ENCODE peak calls at places on chromosomes 12 and 14, in six cellular contexts. T is CD8-positive, alpha-beta memory T cell; F is tibial nerve; Z is body of pancreas; W is ovary; H is spleen. M is an unnamed sample. For H3K4me1 and H3K27me3, the result is how much of the 10 kb centered on the place peaks cover.

GRCh38 chr14:92880851-92881250 is 42.1 kb upstream of the CHGA start:
- DNase-seq in T (no peak), F (no peak), Z (peak), W (no peak), H (no peak), M (peak)

GRCh38 chr14:64296561-64296960 is 2.4 kb upstream of the ESR2 start:
- DNase-seq in T (no peak), F (no peak), Z (no peak), W (no peak), H (no peak), M (no peak)

GRCh38 chr12:68673788-68674187 is 13.0 kb upstream of the NUP107 start:
- DNase-seq in T (no peak), F (no peak), Z (no peak), W (no peak), H (no peak), M (no peak)

GRCh38 chr12:98227162-98227561 is 288.2 kb upstream of the TMPO start:
- DNase-seq in T (no peak), F (no peak), Z (no peak), W (no peak), H (no peak), M (no peak)

GRCh38 chr14:30275604-30276003 is 283.4 kb upstream of the G2E3 start:
- DNase-seq in T (no peak), F (no peak), Z (no peak), W (no peak), H (no peak), M (no peak)

GRCh38 chr12:49720214-49720613 is 13.0 kb upstream of the FMNL3 start:
- DNase-seq in T (no peak), F (no peak), Z (no peak), W (no peak), H (no peak), M (no peak)

GRCh38 chr12:50985322-50985721 is 33.0 kb downstream of the HIGD1C start:
- DNase-seq in T (no peak), F (peak), Z (no peak), W (no peak), H (no peak), M (no peak)

GRCh38 chr12:122166422-122167327 is 7.3 kb downstream of the IL31 start:
- DNase-seq in T (no peak), F (no peak), Z (no peak), W (no peak), H (no peak), M (no peak)

GRCh38 chr14:35144029-35144428 is 21.7 kb downstream of the PRORP start:
- DNase-seq in T (no peak), F (no peak), Z (no peak), W (no peak), H (no peak), M (no peak)

DNA sequence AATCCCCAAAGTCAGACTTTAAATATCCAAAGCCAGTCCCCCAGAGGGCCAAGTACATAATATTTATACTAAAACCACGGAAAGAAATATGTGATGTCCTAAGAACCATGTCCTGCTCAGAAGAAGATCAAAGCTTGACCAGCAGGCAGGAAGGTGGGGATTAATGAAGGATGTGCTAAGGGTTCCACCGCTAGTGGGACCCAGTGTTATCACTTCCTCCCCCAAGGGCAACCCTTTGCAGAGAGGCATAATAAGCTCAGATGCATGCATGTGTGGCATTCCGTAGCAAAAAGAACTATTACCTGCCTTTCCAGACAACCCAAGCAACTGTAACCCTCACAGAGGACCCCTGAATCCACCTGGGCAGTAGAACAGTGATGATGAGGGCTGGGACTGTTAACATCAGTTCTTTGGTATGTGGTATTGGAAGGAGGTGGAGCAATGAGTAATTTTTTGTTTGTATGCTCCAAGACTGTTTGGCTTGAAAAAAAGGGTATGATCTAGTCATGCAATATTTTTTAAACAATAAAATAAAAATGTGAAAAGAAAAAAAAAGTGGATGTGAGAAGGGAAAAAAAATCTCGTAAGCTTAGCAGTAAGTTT is 71.7 kb upstream of the ETV6 start:
- DNase-seq in T (no peak), F (no peak), Z (no peak), W (no peak), H (no peak), M (no peak)
- H3K4me1 ChIP-seq in T (under half), F (under half), Z (under half), W (under half), H (under half), M (under half)

DNA sequence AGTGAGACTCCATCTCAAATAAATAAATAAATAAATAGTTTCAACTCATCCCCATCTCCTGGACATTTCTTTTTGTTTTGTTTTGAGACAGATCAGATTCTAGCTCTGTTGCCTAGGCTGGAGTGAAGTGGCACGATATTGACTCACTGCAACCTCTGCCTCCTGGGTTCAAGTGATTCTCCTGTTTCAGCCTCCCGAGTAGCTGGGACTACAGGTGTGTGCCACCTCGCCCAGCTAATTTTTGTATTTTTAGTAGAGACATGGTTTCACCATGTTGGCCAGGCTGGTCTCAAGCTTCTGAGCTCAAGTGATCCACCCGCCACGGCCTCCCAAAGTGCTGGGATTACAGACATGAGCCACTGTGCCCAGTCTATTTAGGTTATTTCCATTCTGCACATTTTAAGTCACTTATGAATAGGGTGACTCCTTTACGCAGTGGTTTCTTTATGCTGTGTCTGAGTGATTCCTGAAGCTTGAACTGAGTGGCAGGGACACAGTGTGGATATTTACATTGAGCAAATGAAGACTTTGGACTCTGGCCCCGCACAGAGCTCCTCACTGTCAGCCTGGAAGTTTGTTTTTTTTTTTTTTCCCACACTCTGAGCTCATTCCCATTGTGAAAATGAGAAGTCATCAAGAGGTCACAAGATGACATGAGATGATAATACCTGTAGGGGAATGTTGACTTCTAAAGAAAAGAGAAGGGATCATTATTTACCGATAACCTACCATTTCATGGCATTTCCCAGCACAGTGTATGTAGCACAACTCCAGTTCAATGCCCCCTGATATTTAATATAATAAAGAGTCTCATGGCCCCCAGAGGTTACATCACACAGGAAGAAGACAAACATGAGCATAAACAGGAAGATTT is 72.6 kb downstream of the TBX3 start:
- DNase-seq in T (no peak), F (no peak), Z (no peak), W (no peak), H (no peak), M (no peak)
- H3K27me3 ChIP-seq in T (under half), F (under half), Z (under half), W (under half), H (under half), M (under half)

GRCh38 chr12:75483411-75483810 is 2.9 kb downstream of the GLIPR1 start:
- DNase-seq in T (no peak), F (no peak), Z (no peak), W (no peak), H (no peak), M (no peak)
- H3K4me3 ChIP-seq in T (peak), F (no peak), Z (no peak), W (no peak), H (peak), M (no peak)

DNA sequence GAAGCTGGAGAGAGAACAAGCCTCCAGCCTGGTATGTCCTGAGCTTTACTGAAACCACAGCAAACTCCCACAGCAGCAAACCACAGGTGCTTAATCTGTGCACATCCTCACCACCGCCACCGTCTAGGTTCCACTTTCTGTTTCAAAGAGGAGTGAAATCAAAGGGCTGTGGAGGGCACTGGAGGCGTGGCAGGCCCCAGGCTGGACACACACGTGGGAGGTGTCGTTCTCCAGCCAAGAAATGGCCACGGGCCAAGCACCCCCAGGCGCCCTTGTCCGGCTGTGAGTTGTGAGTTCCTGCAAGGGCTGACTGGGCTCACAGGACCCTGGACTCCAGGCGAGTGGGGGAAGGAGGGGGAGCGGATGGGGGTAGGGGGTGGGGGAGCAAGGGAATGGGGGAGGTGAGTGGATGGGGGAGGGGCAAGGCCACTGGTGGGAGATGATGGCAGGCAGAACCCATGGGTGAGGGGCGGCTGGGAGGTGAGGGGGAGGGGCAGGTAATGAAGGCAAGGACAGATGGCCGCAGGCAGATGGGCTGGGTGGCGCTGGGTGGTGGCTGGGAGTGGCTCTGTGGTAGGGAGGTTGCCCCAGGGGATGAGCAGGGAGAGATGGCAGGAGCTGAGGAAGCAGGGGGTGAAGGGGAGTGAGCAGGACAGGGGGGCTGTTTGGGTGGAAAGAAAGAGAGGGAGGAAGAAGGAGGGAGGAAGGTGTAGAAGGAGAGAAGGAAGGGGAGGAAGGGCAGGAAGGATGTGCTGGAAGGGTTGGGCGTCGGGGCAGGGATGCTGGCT is 86.7 kb downstream of the NCOR2 start:
- DNase-seq in T (peak), F (no peak), Z (peak), W (peak), H (peak), M (no peak)
- H3K4me1 ChIP-seq in T (under half), F (under half), Z (under half), W (under half), H (half or more), M (under half)

DNA sequence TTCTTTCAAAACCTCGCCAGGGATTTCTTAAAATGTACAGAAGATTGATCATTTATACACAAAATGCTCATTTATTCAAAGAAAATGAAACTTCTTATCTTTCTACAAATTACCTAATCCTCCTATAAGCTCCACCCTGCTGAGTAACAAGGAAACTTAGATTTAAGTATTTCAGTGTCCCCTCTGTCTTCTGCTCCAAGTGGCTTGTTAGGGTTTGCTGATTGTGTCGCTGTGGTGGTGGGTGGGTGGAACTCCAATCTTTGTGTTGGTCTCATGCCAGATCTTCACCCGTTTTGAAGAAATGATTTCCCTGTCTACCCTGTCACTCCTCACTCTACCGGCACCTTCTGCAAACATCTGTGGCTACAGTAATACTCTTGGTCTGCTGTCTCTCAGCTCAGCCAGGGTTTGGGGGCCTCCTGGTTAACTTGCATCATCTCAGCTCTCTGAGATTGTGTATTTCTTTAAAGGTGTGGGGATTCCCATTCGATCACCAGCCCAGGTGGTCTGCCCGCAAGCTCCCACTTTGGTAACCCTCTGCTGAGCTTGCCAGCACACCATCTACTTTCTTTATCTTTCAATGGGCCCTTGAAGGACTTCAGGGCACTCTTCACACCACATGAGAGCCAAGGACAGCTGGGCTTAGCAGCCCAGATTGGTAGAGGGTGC is 73.8 kb downstream of the DRAM1 start:
- DNase-seq in T (no peak), F (no peak), Z (no peak), W (no peak), H (no peak), M (no peak)
- H3K27me3 ChIP-seq in T (under half), F (under half), Z (under half), W (under half), H (under half), M (under half)